ENCODE peak calls at places on chromosome 19, in five cellular contexts. A, H, I, K and P are unnamed samples. For H3K4me1, the result is how much of the 10 kb centered on the place peaks cover.

GRCh38 chr19:47232422-47233211 is 1.6 kb upstream of the BBC3 start:
- DNase-seq in A (no peak), H (no peak), I (peak), K (peak), P (no peak)

GRCh38 chr19:3697671-3698385 is 2.4 kb downstream of the PIP5K1C start:
- DNase-seq in A (no peak), H (peak), I (no peak), K (no peak), P (no peak)

GRCh38 chr19:48182434-48182833 is 12.0 kb downstream of the ZSWIM9 start:
- DNase-seq in A (no peak), H (no peak), I (no peak), K (no peak), P (no peak)

GRCh38 chr19:2602391-2603181 is 99.9 kb downstream of the GNG7 start:
- DNase-seq in A (peak), H (peak), I (peak), K (peak), P (peak)

GRCh38 chr19:46824887-46825730 is 25.5 kb downstream of the AP2S1 start:
- DNase-seq in A (no peak), H (peak), I (no peak), K (no peak), P (peak)

GRCh38 chr19:46737275-46737654 is 8.6 kb upstream of the FKRP start:
- DNase-seq in A (no peak), H (no peak), I (no peak), K (no peak), P (no peak)

GRCh38 chr19:11446652-11447301 is 11.3 kb downstream of the PRKCSH start:
- DNase-seq in A (no peak), H (peak), I (no peak), K (no peak), P (peak)

GRCh38 chr19:18831524-18832330 is at the start of gene UPF1:
- DNase-seq in A (peak), H (peak), I (peak), K (peak), P (peak)

GRCh38 chr19:55704494-55705245 is 29.6 kb downstream of the EPN1 start:
- DNase-seq in A (peak), H (no peak), I (no peak), K (no peak), P (peak)

GRCh38 chr19:18417250-18418033 is 1.8 kb upstream of the SSBP4 start:
- DNase-seq in A (peak), H (peak), I (no peak), K (peak), P (peak)

GRCh38 chr19:2422951-2423880 is 4.2 kb downstream of the TIMM13 start:
- DNase-seq in A (peak), H (no peak), I (no peak), K (no peak), P (no peak)

GRCh38 chr19:38084196-38084595 is 139.8 kb downstream of the DPF1 start:
- DNase-seq in A (no peak), H (no peak), I (no peak), K (no peak), P (no peak)

GRCh38 chr19:42301646-42302204 is at the start of gene PRR19:
- DNase-seq in A (no peak), H (peak), I (no peak), K (no peak), P (no peak)

GRCh38 chr19:710767-711166 is 2.0 kb downstream of the PALM start:
- DNase-seq in A (no peak), H (no peak), I (no peak), K (peak), P (no peak)
- H3K27ac ChIP-seq in A (no peak), H (no peak), I (no peak), K (no peak), P (peak)

DNA sequence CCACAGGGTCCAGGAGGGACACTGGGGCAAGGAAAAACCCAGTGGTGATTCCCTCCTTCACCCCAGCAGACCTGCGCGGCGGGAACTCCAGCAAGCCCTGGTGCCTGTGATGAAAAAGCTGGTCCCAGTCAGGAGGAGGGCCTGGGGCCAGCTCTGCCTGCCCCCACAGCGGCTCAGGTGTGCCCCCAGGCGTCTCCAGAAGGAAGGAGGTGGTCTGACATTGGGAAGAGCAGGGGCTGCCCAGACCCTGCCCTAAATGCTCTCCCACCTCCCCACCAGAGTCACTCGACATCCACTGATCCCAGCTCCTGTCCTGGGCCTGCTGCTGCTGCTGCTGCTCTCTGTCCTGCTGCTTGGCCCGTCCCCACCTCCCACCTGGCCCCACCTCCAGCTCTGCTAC is 6.2 kb downstream of the PTH2 start:
- DNase-seq in A (no peak), H (no peak), I (no peak), K (no peak), P (no peak)
- H3K4me1 ChIP-seq in A (under half), H (under half), I (under half), K (under half), P (under half)

GRCh38 chr19:35908977-35909683 is 1.0 kb upstream of the TYROBP start:
- DNase-seq in A (peak), H (peak), I (no peak), K (no peak), P (peak)

GRCh38 chr19:35911790-35912189 is 3.7 kb upstream of the TYROBP start:
- DNase-seq in A (no peak), H (no peak), I (peak), K (peak), P (peak)

GRCh38 chr19:35908010-35908441 is at the start of gene TYROBP:
- DNase-seq in A (no peak), H (peak), I (no peak), K (no peak), P (peak)

GRCh38 chr19:35911173-35911572 is 3.1 kb upstream of the TYROBP start:
- DNase-seq in A (no peak), H (no peak), I (no peak), K (no peak), P (no peak)

DNA sequence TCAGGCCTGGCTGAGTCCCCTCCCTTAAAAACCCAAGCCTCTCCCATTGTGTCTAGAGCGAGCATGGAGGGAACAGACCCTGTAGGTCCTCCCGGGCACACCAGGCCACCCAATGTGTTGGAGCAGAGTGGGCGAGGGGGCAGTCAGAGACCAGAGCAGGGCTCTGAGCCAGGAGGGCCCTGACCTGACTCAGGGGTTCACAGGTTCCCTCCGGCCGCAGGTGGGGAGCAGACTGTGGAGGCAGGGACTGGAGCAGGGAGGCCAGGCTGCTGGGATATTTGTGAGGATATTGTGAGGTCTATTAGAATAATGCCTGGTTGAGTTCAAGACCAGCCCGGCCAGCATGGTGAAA is 1.6 kb upstream of the TYROBP start:
- DNase-seq in A (no peak), H (no peak), I (no peak), K (no peak), P (no peak)
- H3K27ac ChIP-seq in A (peak), H (no peak), I (no peak), K (no peak), P (peak)

DNA sequence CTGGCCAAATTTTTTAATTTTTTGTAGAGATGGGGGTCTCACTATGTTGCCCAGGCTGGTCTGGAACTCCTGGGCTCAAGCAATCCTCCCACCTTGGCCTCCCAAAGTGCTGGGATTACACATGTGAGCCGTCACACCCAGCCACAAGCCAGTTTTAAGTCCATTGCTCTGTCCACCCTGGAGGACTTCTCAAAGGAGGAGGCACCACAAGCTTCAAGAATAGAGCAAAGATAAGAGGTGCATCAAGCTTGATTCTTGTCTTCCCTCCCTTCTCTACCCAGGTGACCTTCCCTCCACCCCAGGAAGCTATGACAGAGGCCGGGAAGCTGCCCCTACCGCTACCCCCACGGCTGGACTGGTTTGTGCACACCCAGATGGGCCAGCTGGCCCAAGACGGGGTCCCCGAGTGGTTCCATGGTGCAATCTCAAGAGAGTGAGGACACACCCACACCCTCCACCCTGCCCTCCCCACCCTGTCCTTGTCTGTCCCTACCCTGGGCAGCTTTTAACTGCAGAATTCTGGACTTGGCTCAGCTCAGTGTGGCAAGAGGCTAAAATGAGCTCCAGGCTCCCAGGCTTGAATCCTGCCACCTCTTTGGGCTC is 5.1 kb downstream of the HSH2D start:
- DNase-seq in A (no peak), H (no peak), I (no peak), K (no peak), P (no peak)
- H3K4me1 ChIP-seq in A (under half), H (under half), I (under half), K (under half), P (under half)

GRCh38 chr19:295687-296370 is 4.6 kb upstream of the PLPP2 start:
- DNase-seq in A (no peak), H (no peak), I (no peak), K (no peak), P (no peak)

GRCh38 chr19:293436-294110 is 2.4 kb upstream of the PLPP2 start:
- DNase-seq in A (no peak), H (no peak), I (no peak), K (no peak), P (peak)

GRCh38 chr19:296476-297225 is 5.4 kb upstream of the PLPP2 start:
- DNase-seq in A (no peak), H (peak), I (no peak), K (no peak), P (peak)

GRCh38 chr19:294341-294818 is 3.2 kb upstream of the PLPP2 start:
- DNase-seq in A (no peak), H (no peak), I (no peak), K (no peak), P (peak)

GRCh38 chr19:294819-295686 is 3.9 kb upstream of the PLPP2 start:
- DNase-seq in A (no peak), H (no peak), I (no peak), K (no peak), P (peak)
- H3K27ac ChIP-seq in A (no peak), H (no peak), I (no peak), K (no peak), P (no peak)

GRCh38 chr19:39941151-39941550 is 6.7 kb upstream of the FCGBP start:
- DNase-seq in A (no peak), H (no peak), I (no peak), K (no peak), P (no peak)
- H3K4me1 ChIP-seq in A (under half), H (under half), I (under half), K (under half), P (under half)